ENCODE peak calls at places on chromosomes 16 and 17, in five cellular contexts. M, N, E, D and J are unnamed samples.

GRCh38 chr17:77681820-77682219 is 276.7 kb upstream of the TNRC6C start:
- DNase-seq in D (no peak), E (peak; percentile 47), M (no peak), N (no peak), J (no peak)

GRCh38 chr17:67050476-67051154 is 6.3 kb downstream of the CACNG1 start:
- DNase-seq in M (no peak), E (no peak), N (no peak), D (no peak), J (no peak)

GRCh38 chr17:67671492-67671891 is 46.2 kb upstream of the NOL11 start:
- DNase-seq in E (no peak), M (no peak), D (no peak), N (no peak), J (no peak)

GRCh38 chr17:17398188-17398927 is 78.4 kb upstream of the MED9 start:
- DNase-seq in N (no peak), M (no peak), E (no peak), D (no peak), J (no peak)

GRCh38 chr16:1724491-1724890 is 18.5 kb downstream of the MAPK8IP3 start:
- DNase-seq in D (no peak), E (no peak), N (no peak), M (no peak), J (no peak)

GRCh38 chr17:51487947-51488346 is 227.6 kb downstream of the UTP18 start:
- DNase-seq in E (peak; percentile 46), D (no peak), N (no peak), M (no peak), J (no peak)

GRCh38 chr17:82863941-82864720 is 24.3 kb upstream of the ZNF750 start:
- DNase-seq in M (peak; percentile 47), N (peak; percentile 77), E (peak; percentile 58), D (no peak), J (peak; percentile 59)

GRCh38 chr17:4969551-4970231 is 2.1 kb upstream of the SPAG7 start:
- DNase-seq in E (peak; percentile 9), N (no peak), M (no peak), D (no peak), J (no peak)

GRCh38 chr16:68234188-68235104 is 1.5 kb downstream of the ESRP2 start:
- DNase-seq in D (no peak), N (no peak), M (peak; percentile 89), E (peak; percentile 42), J (peak; percentile 92)

GRCh38 chr17:77516902-77517301 is 376.1 kb downstream of the SEC14L1 start:
- DNase-seq in N (no peak), D (no peak), M (no peak), E (peak; percentile 36), J (no peak)